ENCODE peak calls at places on chromosomes 3 and 15, in ten cellular contexts. B, S, K, D, G, C, F, R, H and M are unnamed samples.

GRCh38 chr3:172203522-172204258 is 164.3 kb downstream of the FNDC3B start:
- DNase-seq in B (no peak), S (peak), K (no peak), D (no peak), G (no peak), C (peak), F (no peak), R (no peak), H (peak), M (no peak)

GRCh38 chr15:55627730-55628368 is 39.7 kb upstream of the PYGO1 start:
- DNase-seq in B (peak), S (no peak), K (peak), D (no peak), G (no peak), C (peak), F (no peak), R (no peak), H (peak), M (peak)

GRCh38 chr3:14803101-14803980 is 15.4 kb upstream of the FGD5 start:
- DNase-seq in B (no peak), S (no peak), K (no peak), D (peak), G (no peak), C (peak), F (no peak), R (no peak), H (peak), M (no peak)

GRCh38 chr3:53254810-53255359 is 937 bp downstream of the TKT start:
- DNase-seq in B (no peak), S (peak), K (peak), D (peak), G (peak), C (no peak), F (no peak), R (peak), H (peak), M (peak)

GRCh38 chr3:182789371-182789770 is 3.9 kb upstream of the ATP11B start:
- DNase-seq in B (no peak), S (no peak), K (no peak), D (no peak), G (no peak), C (no peak), F (no peak), R (no peak), H (no peak), M (no peak)

GRCh38 chr3:193662757-193663322 is 69.8 kb downstream of the OPA1 start:
- DNase-seq in B (no peak), S (no peak), K (peak), D (no peak), G (no peak), C (no peak), F (no peak), R (no peak), H (no peak), M (no peak)

GRCh38 chr15:81914734-81915234 is 131.0 kb downstream of the MEX3B start:
- DNase-seq in B (no peak), S (peak), K (no peak), D (no peak), G (no peak), C (no peak), F (no peak), R (no peak), H (no peak), M (no peak)

GRCh38 chr15:69664572-69665326 is 212.1 kb downstream of the RPLP1 start:
- DNase-seq in B (no peak), S (no peak), K (no peak), D (no peak), G (no peak), C (no peak), F (no peak), R (no peak), H (no peak), M (no peak)

GRCh38 chr3:175149675-175150074 is 290.5 kb downstream of the NAALADL2 start:
- DNase-seq in B (no peak), S (peak), K (peak), D (no peak), G (no peak), C (no peak), F (no peak), R (no peak), H (peak), M (no peak)

GRCh38 chr15:90610220-90610619 is 80.5 kb downstream of the CRTC3 start:
- DNase-seq in B (no peak), S (no peak), K (no peak), D (no peak), G (no peak), C (no peak), F (no peak), R (no peak), H (no peak), M (no peak)

GRCh38 chr15:87354661-87355410 is 901.7 kb downstream of the NTRK3 start:
- DNase-seq in B (no peak), S (no peak), K (no peak), D (no peak), G (no peak), C (no peak), F (no peak), R (no peak), H (no peak), M (peak)

GRCh38 chr15:33380406-33380805 is 69.6 kb downstream of the RYR3 start:
- DNase-seq in B (no peak), S (no peak), K (no peak), D (no peak), G (no peak), C (no peak), F (no peak), R (no peak), H (no peak), M (no peak)

GRCh38 chr3:14235896-14236295 is 57.3 kb downstream of the LSM3 start:
- DNase-seq in B (no peak), S (no peak), K (no peak), D (no peak), G (no peak), C (no peak), F (no peak), R (no peak), H (no peak), M (no peak)

GRCh38 chr3:150062492-150062891 is 91.8 kb upstream of the PFN2 start:
- DNase-seq in B (no peak), S (no peak), K (no peak), D (no peak), G (no peak), C (no peak), F (no peak), R (no peak), H (no peak), M (no peak)

GRCh38 chr15:42581272-42581730 is 5.9 kb downstream of the STARD9 start:
- DNase-seq in B (no peak), S (peak), K (peak), D (peak), G (peak), C (peak), F (peak), R (peak), H (peak), M (no peak)
- TF ChIP-seq POLR2A in B (no peak), S (peak), K (no peak), D (no peak), G (no peak), C (no peak), F (no peak), R (peak), H (no peak), M (no peak)

DNA sequence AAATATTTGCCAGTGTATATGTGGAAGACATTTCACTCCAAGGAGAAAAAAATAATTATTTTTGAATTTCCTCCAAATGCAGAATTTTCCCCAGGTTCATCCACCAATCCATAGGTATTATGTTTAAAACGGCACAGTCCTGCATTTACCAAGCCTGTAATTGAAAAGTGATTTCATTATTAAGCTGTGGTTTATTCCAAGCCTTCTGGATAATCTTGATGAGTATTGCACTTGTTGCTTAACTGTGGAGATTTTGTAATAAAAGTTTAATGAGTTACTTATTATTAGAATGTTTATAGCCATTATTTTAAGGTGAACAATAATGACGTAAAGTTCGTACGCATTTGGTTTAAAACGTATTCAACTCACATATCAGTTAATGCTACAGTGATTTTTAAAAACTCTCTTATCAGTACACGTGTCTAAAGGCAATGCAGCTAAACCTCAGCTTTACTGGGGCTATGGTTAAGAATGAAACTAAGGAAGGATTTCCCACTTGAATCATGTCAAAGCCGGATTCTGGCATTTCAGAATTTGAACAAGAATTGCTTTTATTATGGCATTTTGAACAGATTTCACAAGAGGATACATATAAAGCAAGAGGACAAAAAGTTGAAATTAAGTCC is 283.9 kb downstream of the MECOM start:
- DNase-seq in B (no peak), S (no peak), K (no peak), D (no peak), G (no peak), C (no peak), F (no peak), R (no peak), H (no peak), M (no peak)
- TF ChIP-seq POLR2A in B (no peak), S (no peak), K (no peak), D (no peak), G (no peak), C (no peak), F (no peak), R (no peak), H (no peak), M (no peak)

DNA sequence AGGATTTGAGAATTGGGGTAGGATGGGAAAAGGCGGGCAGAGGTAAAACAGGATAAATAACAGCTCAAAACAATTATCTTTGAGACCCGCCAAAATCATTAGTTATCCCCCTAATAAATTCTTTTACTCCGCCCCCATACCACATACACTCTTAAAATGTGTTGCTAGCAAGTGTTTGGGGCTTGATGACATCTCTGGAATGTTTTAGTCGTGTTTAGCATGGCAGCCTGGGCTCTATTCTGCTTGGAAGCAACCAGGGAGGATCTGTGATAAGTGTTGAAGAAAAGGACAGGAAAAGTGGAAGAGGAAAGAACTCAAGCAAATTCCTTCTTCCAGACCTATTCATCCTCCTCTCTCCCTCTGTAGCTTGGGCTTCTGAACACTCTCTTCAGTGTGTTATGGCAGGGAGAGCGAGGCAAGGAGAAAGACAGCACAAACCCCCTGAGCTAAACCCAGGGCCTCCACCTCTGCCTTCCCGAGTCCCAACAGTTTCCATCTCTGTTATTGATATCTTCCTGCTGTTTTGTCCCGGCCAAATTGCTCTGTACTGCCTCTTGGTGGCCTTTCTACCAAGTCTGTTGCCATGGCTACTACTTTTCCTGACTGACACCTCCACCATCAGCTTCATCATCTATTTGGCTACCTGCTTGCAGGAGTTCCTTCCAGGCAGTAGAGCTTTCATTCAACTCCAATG is 135.8 kb downstream of the RPL22L1 start:
- DNase-seq in B (no peak), S (no peak), K (no peak), D (no peak), G (no peak), C (no peak), F (no peak), R (no peak), H (no peak), M (no peak)
- TF ChIP-seq POLR2A in B (no peak), S (no peak), K (no peak), D (no peak), G (no peak), C (no peak), F (no peak), R (no peak), H (no peak), M (no peak)

GRCh38 chr3:133661454-133662255 is at the start of gene TOPBP1:
- DNase-seq in B (peak), S (peak), K (peak), D (peak), G (peak), C (peak), F (peak), R (peak), H (peak), M (peak)
- TF ChIP-seq POLR2A in B (peak), S (peak), K (no peak), D (no peak), G (no peak), C (peak), F (no peak), R (peak), H (no peak), M (peak)